ENCODE peak calls at places on chromosome 22, in seven cellular contexts. J, Y, Z, G, M, B and C are unnamed samples.

GRCh38 chr22:38456841-38457699 is 2.1 kb upstream of the KCNJ4 start:
- DNase-seq in G (peak), J (no peak), Z (no peak), M (no peak), Y (no peak), B (no peak), C (no peak)

GRCh38 chr22:49657275-49657973 is 170.2 kb downstream of the BRD1 start:
- DNase-seq in M (peak), Z (peak), Y (no peak), B (peak), G (no peak), J (no peak), C (no peak)

GRCh38 chr22:45804986-45805325 is 133.3 kb downstream of the ATXN10 start:
- DNase-seq in B (no peak), J (no peak), G (peak), Y (no peak), M (no peak), Z (no peak), C (no peak)

GRCh38 chr22:34243023-34243422 is 322.7 kb upstream of the LARGE1 start:
- DNase-seq in G (no peak), B (no peak), J (no peak), M (no peak), Y (no peak), Z (no peak), C (no peak)

GRCh38 chr22:24550902-24551229 is 4.1 kb downstream of the GUCD1 start:
- DNase-seq in Y (no peak), G (no peak), B (no peak), M (no peak), J (no peak), Z (no peak), C (no peak)

GRCh38 chr22:40271440-40271839 is 74.9 kb upstream of the ADSL start:
- DNase-seq in Z (no peak), M (no peak), G (no peak), J (no peak), Y (no peak), B (no peak), C (no peak)

GRCh38 chr22:32469799-32470212 is 4.8 kb upstream of the FBXO7 start:
- DNase-seq in J (no peak), Z (no peak), G (peak), M (peak), B (no peak), Y (peak), C (peak)

GRCh38 chr22:22507743-22508273 is 734 bp downstream of the ZNF280B start:
- DNase-seq in B (no peak), G (no peak), Z (no peak), J (no peak), Y (no peak), M (peak), C (no peak)

GRCh38 chr22:42381152-42381551 is 51.1 kb downstream of the NFAM1 start:
- DNase-seq in Y (no peak), G (no peak), B (no peak), Z (no peak), J (no peak), M (no peak), C (no peak)

GRCh38 chr22:24937114-24937513 is 9.4 kb downstream of the LHFPL7 start:
- DNase-seq in J (no peak), B (no peak), M (no peak), G (no peak), Z (no peak), Y (no peak), C (no peak)

GRCh38 chr22:23237201-23237798 is 57.0 kb downstream of the BCR start:
- DNase-seq in B (no peak), G (no peak), J (peak), M (no peak), Z (no peak), Y (peak), C (no peak)

GRCh38 chr22:29041408-29041807 is 20.2 kb downstream of the C22orf31 start:
- DNase-seq in Y (no peak), J (no peak), B (no peak), M (peak), G (no peak), Z (no peak), C (peak)

GRCh38 chr22:24514241-24515024 is 19.3 kb downstream of the UPB1 start:
- DNase-seq in G (no peak), J (no peak), M (no peak), Y (no peak), B (no peak), Z (no peak), C (no peak)

GRCh38 chr22:22697377-22698120 is 53.1 kb downstream of the GGTLC2 start:
- DNase-seq in Z (no peak), M (no peak), B (no peak), G (no peak), Y (no peak), J (no peak), C (no peak)

GRCh38 chr22:24803064-24803542 is 2.9 kb upstream of the SGSM1 start:
- DNase-seq in Z (peak), M (peak), J (peak), G (peak), B (peak), Y (peak), C (peak)

GRCh38 chr22:19823638-19824196 is 31.0 kb downstream of the GNB1L start:
- DNase-seq in G (no peak), Y (no peak), B (no peak), Z (no peak), J (no peak), M (no peak), C (no peak)